ENCODE peak calls at places on chromosomes 11 and 22, in seven cellular contexts. S, Q, E, H, W, K and U are unnamed samples.
A peak's percentile ranks its signal among the peaks of the same experiment; 100 is the strongest.

GRCh38 chr11:4539603-4540219 is 5.3 kb upstream of the OR52M1 start:
- DNase-seq in H (peak; percentile 6), Q (peak; percentile 82), K (peak; percentile 55), W (no peak), S (peak; percentile 18), E (peak; percentile 18), U (peak; percentile 9)

GRCh38 chr22:40679249-40679963 is at the start of gene MCHR1:
- DNase-seq in Q (no peak), E (no peak), W (no peak), K (peak; percentile 23), S (peak; percentile 56), H (no peak), U (no peak)

GRCh38 chr11:123682976-123683375 is 28.6 kb upstream of the SCN3B start:
- DNase-seq in K (no peak), W (no peak), E (no peak), S (peak; percentile 75), Q (no peak), H (no peak), U (no peak)

GRCh38 chr11:118437736-118438125 is 1.4 kb downstream of the KMT2A start:
- DNase-seq in E (peak; percentile 51), S (peak; percentile 37), K (peak; percentile 54), W (no peak), H (no peak), Q (peak; percentile 59), U (no peak)

GRCh38 chr11:28697920-28698827 is 590.0 kb downstream of the METTL15 start:
- DNase-seq in S (peak; percentile 56), K (peak; percentile 69), Q (peak; percentile 91), W (no peak), H (peak; percentile 2), E (peak; percentile 41), U (no peak)

GRCh38 chr22:39729141-39729934 is 158.8 kb downstream of the CACNA1I start:
- DNase-seq in H (no peak), E (no peak), K (no peak), S (no peak), Q (peak; percentile 40), W (no peak), U (no peak)

GRCh38 chr11:65488273-65489058 is 10.4 kb upstream of the MALAT1 start:
- DNase-seq in Q (no peak), E (no peak), W (no peak), K (no peak), S (no peak), H (no peak), U (no peak)

GRCh38 chr11:122453586-122453985 is 201.9 kb upstream of the UBASH3B start:
- DNase-seq in Q (no peak), S (no peak), W (no peak), E (no peak), K (no peak), H (no peak), U (no peak)

GRCh38 chr22:17627961-17628303 is 617 bp downstream of the ATP6V1E1 start:
- DNase-seq in W (no peak), K (no peak), Q (no peak), H (no peak), S (no peak), E (no peak), U (no peak)

GRCh38 chr22:27991586-27992293 is 72.7 kb upstream of the PITPNB start:
- DNase-seq in K (no peak), S (no peak), Q (no peak), E (no peak), W (no peak), H (no peak), U (no peak)

GRCh38 chr11:62544521-62545436 is 1.8 kb downstream of the AHNAK start:
- DNase-seq in K (peak; percentile 46), Q (no peak), E (no peak), H (no peak), W (no peak), S (no peak), U (no peak)

GRCh38 chr11:64989416-64989815 is 7.4 kb downstream of the BATF2 start:
- DNase-seq in Q (no peak), W (no peak), S (no peak), E (no peak), H (no peak), K (no peak), U (no peak)

GRCh38 chr11:60919956-60920355 is 4.3 kb upstream of the TMEM132A start:
- DNase-seq in Q (no peak), W (no peak), E (no peak), H (no peak), K (no peak), S (no peak), U (no peak)

GRCh38 chr22:42188808-42189447 is 58.3 kb upstream of the CYP2D6 start:
- DNase-seq in W (no peak), S (no peak), H (no peak), E (no peak), Q (no peak), K (no peak), U (no peak)

GRCh38 chr11:101974255-101974654 is 57.9 kb upstream of the ANGPTL5 start:
- DNase-seq in E (peak; percentile 54), Q (no peak), H (no peak), W (no peak), K (no peak), S (no peak), U (no peak)

GRCh38 chr11:12706531-12707499 is 32.6 kb downstream of the TEAD1 start:
- DNase-seq in S (no peak), K (peak; percentile 63), E (peak; percentile 57), W (no peak), H (no peak), Q (no peak), U (no peak)

GRCh38 chr11:123545726-123546125 is 108.7 kb downstream of the SCN3B start:
- DNase-seq in K (no peak), W (no peak), S (no peak), H (no peak), Q (no peak), E (no peak), U (no peak)

GRCh38 chr22:24043957-24044356 is 32.9 kb downstream of the CABIN1 start:
- DNase-seq in E (no peak), W (no peak), K (no peak), Q (no peak), S (no peak), H (no peak), U (no peak)

GRCh38 chr11:134645576-134645975 is 233.5 kb upstream of the B3GAT1 start:
- DNase-seq in K (no peak), E (no peak), W (no peak), H (no peak), Q (no peak), S (no peak), U (no peak)

DNA sequence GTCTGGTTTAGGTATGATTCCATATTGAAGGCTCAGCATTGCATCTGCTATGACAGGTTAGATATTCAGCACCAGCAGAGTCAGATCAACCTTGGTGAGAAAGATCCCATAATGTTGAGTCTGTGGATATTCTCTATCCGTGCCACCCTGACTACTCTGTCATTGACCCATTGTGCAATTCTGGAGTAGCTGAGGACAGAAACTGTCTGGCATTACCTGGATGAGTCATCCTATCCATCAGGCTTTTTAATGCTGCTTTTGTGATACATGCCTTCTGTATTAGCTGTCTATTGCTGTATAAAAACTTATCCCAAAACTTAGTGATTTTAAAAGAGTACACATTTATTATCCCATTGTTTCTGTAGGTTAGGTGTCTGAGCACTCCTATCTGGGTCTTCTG is 189.1 kb upstream of the FAT3 start:
- DNase-seq in W (no peak), K (no peak), S (no peak), E (no peak), Q (no peak), H (no peak), U (no peak)
- TF ChIP-seq TAF1 in W (no peak), K (no peak), S (no peak), E (no peak), Q (no peak), H (no peak), U (no peak)

GRCh38 chr11:46390331-46391171 is 1.0 kb downstream of the CHRM4 start:
- DNase-seq in Q (peak; percentile 77), K (no peak), W (no peak), H (no peak), S (peak; percentile 56), E (no peak), U (no peak)
- TF ChIP-seq POLR2AphosphoS5 in Q (no peak), K (no peak), W (no peak), H (no peak), S (no peak), E (no peak), U (no peak)

GRCh38 chr11:14149683-14150082 is 187.2 kb downstream of the SPON1 start:
- DNase-seq in K (no peak), H (no peak), E (no peak), W (no peak), Q (no peak), S (no peak), U (no peak)

GRCh38 chr11:14144905-14145304 is 182.4 kb downstream of the SPON1 start:
- DNase-seq in Q (no peak), E (no peak), H (no peak), S (no peak), W (no peak), K (no peak), U (no peak)

GRCh38 chr11:14150878-14151277 is 188.4 kb downstream of the SPON1 start:
- DNase-seq in E (no peak), Q (no peak), S (peak; percentile 46), W (no peak), K (no peak), H (no peak), U (no peak)

DNA sequence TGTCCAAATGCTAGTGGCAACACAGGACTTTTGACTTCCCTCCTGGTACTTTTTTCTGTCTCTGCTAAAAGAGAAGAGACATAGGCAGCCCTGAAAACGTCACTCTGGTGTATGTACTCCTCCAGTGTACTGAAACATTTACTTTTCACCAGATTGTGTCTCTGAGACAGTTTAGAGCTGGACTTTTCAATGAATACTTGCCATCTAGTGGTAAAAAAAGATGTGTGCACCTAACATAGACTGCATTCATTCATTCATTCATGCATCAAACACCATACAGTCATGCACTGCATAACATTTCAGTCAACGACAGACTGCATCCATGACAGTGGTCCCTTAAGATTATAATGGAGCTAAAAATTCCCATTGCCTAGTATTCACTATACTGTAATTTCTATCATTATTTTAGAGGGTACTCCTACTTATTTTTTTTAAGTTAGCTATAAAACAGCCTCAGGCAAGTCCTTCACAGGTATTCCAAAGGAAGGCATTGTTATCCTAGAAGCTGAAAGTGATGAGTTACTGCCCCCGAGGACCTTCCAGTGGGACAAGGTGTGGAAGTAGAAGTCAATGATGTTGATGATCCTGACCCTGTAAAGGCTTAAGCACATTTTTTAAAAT is 186.2 kb downstream of the SPON1 start:
- DNase-seq in W (no peak), H (no peak), E (peak; percentile 16), Q (no peak), S (no peak), K (peak; percentile 10), U (no peak)
- TF ChIP-seq TAF1 in W (no peak), H (no peak), E (no peak), Q (no peak), S (no peak), K (no peak), U (no peak)

DNA sequence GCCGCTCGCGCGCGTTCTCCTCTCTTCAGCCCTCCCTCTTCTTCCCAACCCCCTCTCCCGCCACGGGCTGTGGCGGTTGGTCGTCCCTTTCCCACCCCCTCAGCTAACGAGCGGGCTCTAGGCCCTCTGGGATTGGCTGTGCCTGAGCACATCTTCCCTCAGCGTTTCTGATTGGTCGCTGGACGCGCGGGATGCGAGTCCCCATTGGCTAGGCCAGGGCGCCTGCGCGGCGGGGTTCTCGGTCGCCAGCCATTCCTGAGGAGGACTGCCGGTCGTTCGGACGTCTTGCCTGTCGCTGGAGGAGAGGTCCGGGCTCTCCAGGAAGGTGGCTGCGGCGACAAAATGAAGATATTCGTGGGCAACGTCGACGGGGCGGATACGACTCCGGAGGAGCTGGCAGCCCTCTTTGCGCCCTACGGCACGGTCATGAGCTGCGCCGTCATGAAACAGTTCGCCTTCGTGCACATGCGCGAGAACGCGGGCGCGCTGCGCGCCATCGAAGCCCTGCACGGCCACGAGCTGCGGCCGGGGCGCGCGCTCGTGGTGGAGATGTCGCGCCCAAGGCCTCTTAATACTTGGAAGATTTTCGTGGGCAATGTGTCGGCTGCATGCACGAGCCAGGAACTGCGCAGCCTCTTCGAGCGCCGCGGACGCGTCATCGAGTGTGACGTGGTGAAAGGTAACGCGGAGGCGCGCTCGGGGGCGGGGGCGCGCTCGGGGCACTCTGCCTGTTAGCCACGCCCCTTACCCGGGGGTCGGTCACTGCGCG is at the start of gene RBM14:
- DNase-seq in W (peak; percentile 97), S (peak; percentile 99), Q (peak; percentile 99), K (peak; percentile 99), H (peak; percentile 99), E (peak; percentile 99), U (peak; percentile 99)
- TF ChIP-seq POLR2AphosphoS5 in W (peak; percentile 99), S (peak; percentile 99), Q (peak; percentile 90), K (peak; percentile 97), H (peak; percentile 99), E (peak; percentile 99), U (peak; percentile 99)